ENCODE peak calls at places on chromosomes 6 and 20, in six cellular contexts. Q is NCI-H1105, I is HS-5, H is DMS153, W is Right ventricle myocardium superior, C is kidney. G is an unnamed sample.

GRCh38 chr6:114467931-114468330 is 125.1 kb upstream of the HS3ST5 start:
- DNase-seq in W (no peak), C (no peak), I (peak; percentile 13), H (no peak), Q (no peak), G (no peak)

GRCh38 chr20:46928580-46929132 is 34.0 kb downstream of the EYA2 start:
- DNase-seq in Q (no peak), I (no peak), W (no peak), H (no peak), C (no peak), G (no peak)

GRCh38 chr6:105258816-105259215 is 79.0 kb upstream of the POPDC3 start:
- DNase-seq in C (no peak), I (no peak), Q (no peak), W (no peak), H (no peak), G (no peak)

GRCh38 chr20:62636446-62636845 is 5.9 kb upstream of the SLCO4A1 start:
- DNase-seq in Q (no peak), C (peak; percentile 53), H (no peak), W (no peak), I (no peak), G (no peak)

GRCh38 chr6:33962186-33962585 is 158.4 kb upstream of the MLN start:
- DNase-seq in I (peak; percentile 5), H (no peak), C (peak; percentile 32), Q (no peak), W (no peak), G (no peak)

GRCh38 chr6:169263374-169263773 is 9.7 kb upstream of the THBS2 start:
- DNase-seq in W (no peak), I (no peak), H (no peak), C (no peak), Q (no peak), G (no peak)

GRCh38 chr6:84762220-84762940 is 2.0 kb downstream of the TBX18 start:
- DNase-seq in I (no peak), H (no peak), Q (no peak), C (peak; percentile 78), W (peak; percentile 57), G (no peak)

GRCh38 chr6:5082487-5083306 is 2.4 kb upstream of the PPP1R3G start:
- DNase-seq in C (peak; percentile 90), Q (no peak), W (no peak), H (no peak), I (peak; percentile 85), G (no peak)

GRCh38 chr6:25660512-25660911 is 8.5 kb downstream of the SCGN start:
- DNase-seq in I (peak; percentile 74), W (no peak), C (no peak), H (no peak), Q (no peak), G (no peak)

GRCh38 chr6:22737331-22737730 is 168.0 kb downstream of the HDGFL1 start:
- DNase-seq in H (no peak), W (no peak), C (no peak), I (no peak), Q (no peak), G (no peak)

GRCh38 chr20:42915081-42915480 is 274.6 kb downstream of the PTPRT start:
- DNase-seq in W (no peak), Q (no peak), I (no peak), H (no peak), C (no peak), G (no peak)

GRCh38 chr6:137443901-137444300 is 50.3 kb downstream of the OLIG3 start:
- DNase-seq in W (no peak), Q (no peak), I (no peak), H (no peak), C (no peak), G (no peak)

GRCh38 chr20:51802170-51802745 is at the start of gene SALL4:
- DNase-seq in Q (no peak), I (no peak), C (no peak), H (peak; percentile 6), W (no peak), G (no peak)

GRCh38 chr20:3000852-3001523 is 42.4 kb upstream of the GNRH2 start:
- DNase-seq in I (peak; percentile 36), W (no peak), C (no peak), H (peak; percentile 46), Q (peak; percentile 5), G (no peak)

G was measured in activated CD4-positive, alpha-beta T cell treated with anti-CD3 and anti-CD28 coated beads for 24 hours.